ENCODE peak calls at places on chromosome 13, in ten cellular contexts. V is suprapubic skin, G is transverse colon, E is upper lobe of left lung, C is GM23338, B is SK-N-SH, L is vagina, K is GM12891, D is esophagus muscularis mucosa, X is stomach. H is an unnamed sample.

GRCh38 chr13:97237388-97237787 is 15.3 kb downstream of the MBNL2 start:
- DNase-seq in G (no peak), B (no peak), K (no peak), V (no peak), D (no peak), C (no peak), X (no peak), E (no peak), L (no peak), H (no peak)

GRCh38 chr13:39245688-39246087 is 207.4 kb downstream of the NHLRC3 start:
- DNase-seq in E (no peak), K (no peak), D (no peak), V (no peak), X (no peak), L (no peak), C (no peak), G (no peak), B (no peak), H (no peak)

GRCh38 chr13:23506821-23507210 is 63.4 kb upstream of the TNFRSF19 start:
- DNase-seq in G (no peak), D (no peak), L (no peak), X (no peak), B (peak; percentile 50), K (no peak), E (no peak), V (no peak), C (no peak), H (no peak)

GRCh38 chr13:29847501-29847983 is 2.9 kb downstream of the UBL3 start:
- DNase-seq in L (no peak), E (no peak), V (no peak), G (peak; percentile 24), B (peak; percentile 42), K (no peak), D (no peak), X (no peak), C (no peak), H (no peak)

GRCh38 chr13:48160879-48161278 is 66.0 kb upstream of the MED4 start:
- DNase-seq in C (no peak), V (no peak), E (no peak), K (no peak), B (no peak), G (no peak), X (no peak), L (no peak), D (no peak), H (no peak)

GRCh38 chr13:100694722-100695644 is 20.4 kb upstream of the TMTC4 start:
- DNase-seq in C (peak; percentile 87), V (no peak), K (no peak), L (no peak), G (peak; percentile 31), B (peak; percentile 58), D (no peak), X (peak; percentile 53), E (no peak), H (peak; percentile 21)

GRCh38 chr13:77207943-77208342 is 119.0 kb downstream of the MYCBP2 start:
- DNase-seq in L (no peak), C (peak; percentile 7), K (no peak), G (no peak), E (no peak), D (no peak), X (no peak), B (no peak), V (no peak), H (no peak)

GRCh38 chr13:73835138-73835721 is 299.0 kb downstream of the KLF12 start:
- DNase-seq in B (peak; percentile 33), K (no peak), C (peak; percentile 73), G (no peak), X (no peak), D (no peak), V (no peak), E (no peak), L (no peak), H (no peak)

GRCh38 chr13:29597701-29598100 is 2.2 kb upstream of the SLC7A1 start:
- DNase-seq in L (no peak), B (no peak), G (no peak), D (peak; percentile 47), V (no peak), C (no peak), K (no peak), X (no peak), E (no peak), H (no peak)

GRCh38 chr13:77034883-77035282 is 7.9 kb upstream of the FBXL3 start:
- DNase-seq in G (no peak), D (no peak), C (no peak), B (no peak), X (no peak), V (no peak), L (no peak), E (no peak), K (no peak), H (no peak)

GRCh38 chr13:91346848-91347211 is 657 bp upstream of the MIR17HG start:
- DNase-seq in D (no peak), G (peak; percentile 40), K (no peak), L (no peak), B (peak; percentile 21), V (no peak), X (no peak), C (peak; percentile 34), E (no peak), H (no peak)

GRCh38 chr13:48333976-48334375 is 30.4 kb downstream of the RB1 start:
- DNase-seq in C (no peak), D (no peak), G (no peak), K (no peak), B (no peak), X (no peak), V (no peak), E (no peak), L (no peak), H (no peak)

DNA sequence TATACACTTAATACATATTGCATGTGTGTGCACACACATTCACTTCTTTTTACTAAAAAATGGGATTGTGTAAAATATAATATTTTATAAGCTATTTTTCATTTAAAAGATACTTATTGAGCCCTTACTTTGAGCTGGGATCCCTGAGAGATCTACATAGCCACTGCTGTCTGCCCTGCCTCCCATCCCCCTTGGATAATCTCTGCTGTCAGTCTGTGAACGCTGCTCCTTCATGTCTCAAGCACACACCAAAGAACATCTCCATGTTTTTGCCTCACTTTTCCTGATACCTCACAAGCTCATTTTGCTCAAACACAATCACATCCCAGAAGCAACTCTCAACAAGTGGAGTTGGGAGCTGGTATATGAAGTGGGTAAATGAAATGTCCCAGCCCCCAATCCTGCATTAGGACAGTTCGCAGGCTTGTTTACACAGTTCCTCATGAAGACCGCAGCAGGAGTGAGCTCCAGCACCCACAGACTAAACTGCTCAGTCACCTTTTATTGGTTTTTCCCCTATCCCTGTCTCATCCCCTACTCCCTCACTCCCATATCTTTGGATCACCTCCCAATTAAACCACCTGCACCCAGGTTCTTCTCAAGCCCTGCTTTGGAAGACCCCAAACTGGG is 108.3 kb upstream of the FRY start:
- DNase-seq in C (no peak), L (no peak), D (no peak), B (no peak), G (no peak), V (no peak), K (no peak), E (no peak), X (no peak), H (no peak)
- TF ChIP-seq POLR2AphosphoS5 in C (no peak), L (no peak), D (no peak), B (no peak), G (no peak), V (no peak), K (no peak), E (no peak), X (no peak), H (no peak)

GRCh38 chr13:114130708-114131580 is 1.5 kb downstream of the RASA3 start:
- DNase-seq in K (peak; percentile 60), D (no peak), C (peak; percentile 78), V (no peak), B (peak; percentile 88), E (peak; percentile 84), L (no peak), X (no peak), G (peak; percentile 53), H (no peak)
- TF ChIP-seq POLR2AphosphoS5 in K (peak; percentile 53), D (peak; percentile 50), C (no peak), V (no peak), B (peak; percentile 44), E (peak; percentile 68), L (no peak), X (peak; percentile 33), G (peak; percentile 38), H (no peak)

GRCh38 chr13:85142351-85142750 is 656.9 kb downstream of the SLITRK6 start:
- DNase-seq in C (no peak), X (no peak), E (no peak), B (no peak), K (no peak), G (no peak), V (no peak), D (no peak), L (no peak), H (no peak)
- TF ChIP-seq POLR2AphosphoS5 in C (no peak), X (no peak), E (no peak), B (no peak), K (no peak), G (no peak), V (no peak), D (no peak), L (no peak), H (no peak)

GRCh38 chr13:26713341-26713740 is 47.2 kb downstream of the GPR12 start:
- DNase-seq in E (no peak), X (no peak), G (no peak), L (no peak), B (no peak), V (no peak), C (no peak), D (peak; percentile 78), K (no peak), H (no peak)
- TF ChIP-seq POLR2AphosphoS5 in E (no peak), X (no peak), G (no peak), L (no peak), B (no peak), V (no peak), C (no peak), D (no peak), K (no peak), H (no peak)

H was measured in GM12892.